ENCODE peak calls at places on chromosome 3, in eight cellular contexts. D is thyroid gland; N is heart right ventricle; P is CD8-positive, alpha-beta memory T cell; B is right lobe of liver; A is breast epithelium; F is hepatocyte; C is mucosa of descending colon. T is an unnamed sample. For H3K4me1 and H3K9me3, the result is how much of the 10 kb centered on the place peaks cover.

GRCh38 chr3:104977719-104978118 is 389.0 kb upstream of the ALCAM start:
- DNase-seq in D (no peak), N (no peak), P (no peak), B (no peak), A (no peak), F (no peak), C (no peak), T (no peak)

GRCh38 chr3:14458434-14459280 is 56.3 kb downstream of the SLC6A6 start:
- DNase-seq in D (no peak), N (no peak), P (no peak), B (no peak), A (no peak), F (no peak), C (no peak), T (no peak)

GRCh38 chr3:153097213-153097612 is 64.8 kb upstream of the RAP2B start:
- DNase-seq in D (no peak), N (no peak), P (no peak), B (no peak), A (no peak), F (no peak), C (no peak), T (no peak)

GRCh38 chr3:145124886-145125285 is 1036.1 kb downstream of the PLOD2 start:
- DNase-seq in D (no peak), N (no peak), P (no peak), B (no peak), A (no peak), F (no peak), C (no peak), T (no peak)

GRCh38 chr3:197308591-197308990 is 10.2 kb upstream of the DLG1 start:
- DNase-seq in D (no peak), N (no peak), P (no peak), B (no peak), A (no peak), F (no peak), C (no peak), T (no peak)

GRCh38 chr3:129016366-129016724 is 15.2 kb downstream of the EFCC1 start:
- DNase-seq in D (no peak), N (no peak), P (peak), B (no peak), A (no peak), F (peak), C (peak), T (no peak)

GRCh38 chr3:149120051-149120972 is 9.1 kb upstream of the HPS3 start:
- DNase-seq in D (no peak), N (no peak), P (no peak), B (no peak), A (no peak), F (peak), C (peak), T (no peak)

GRCh38 chr3:124882749-124883148 is 4.4 kb downstream of the ITGB5 start:
- DNase-seq in D (no peak), N (no peak), P (no peak), B (no peak), A (no peak), F (no peak), C (no peak), T (no peak)

GRCh38 chr3:184636774-184637316 is 75.0 kb downstream of the MAGEF1 start:
- DNase-seq in D (no peak), N (no peak), P (no peak), B (no peak), A (peak), F (peak), C (no peak), T (no peak)

GRCh38 chr3:12884790-12885584 is 43.6 kb upstream of the RPL32 start:
- DNase-seq in D (no peak), N (no peak), P (no peak), B (no peak), A (no peak), F (no peak), C (no peak), T (no peak)

GRCh38 chr3:160475889-160476288 is 26.3 kb upstream of the TRIM59 start:
- DNase-seq in D (no peak), N (no peak), P (no peak), B (no peak), A (no peak), F (no peak), C (no peak), T (no peak)

GRCh38 chr3:12964713-12965612 is 108.3 kb downstream of the IQSEC1 start:
- DNase-seq in D (no peak), N (no peak), P (no peak), B (no peak), A (no peak), F (peak), C (peak), T (no peak)

GRCh38 chr3:54342676-54343075 is 220.3 kb downstream of the CACNA2D3 start:
- DNase-seq in D (peak), N (no peak), P (no peak), B (no peak), A (no peak), F (no peak), C (no peak), T (no peak)

GRCh38 chr3:126154391-126155279 is 25.8 kb downstream of the ALDH1L1 start:
- DNase-seq in D (no peak), N (no peak), P (peak), B (no peak), A (no peak), F (peak), C (no peak), T (no peak)

GRCh38 chr3:179933872-179934271 is 102.9 kb downstream of the PEX5L start:
- DNase-seq in D (no peak), N (no peak), P (no peak), B (no peak), A (no peak), F (no peak), C (no peak), T (no peak)

GRCh38 chr3:136381051-136381450 is 130.9 kb downstream of the PCCB start:
- DNase-seq in D (no peak), N (no peak), P (no peak), B (no peak), A (no peak), F (no peak), C (no peak), T (no peak)

GRCh38 chr3:191328383-191328962 is 721 bp upstream of the CCDC50 start:
- DNase-seq in D (no peak), N (no peak), P (no peak), B (no peak), A (no peak), F (peak), C (no peak), T (no peak)

GRCh38 chr3:161781381-161781780 is 284.8 kb downstream of the OTOL1 start:
- DNase-seq in D (no peak), N (no peak), P (no peak), B (no peak), A (no peak), F (no peak), C (no peak), T (no peak)

GRCh38 chr3:73389104-73389809 is 235.5 kb downstream of the PDZRN3 start:
- DNase-seq in D (no peak), N (no peak), P (no peak), B (no peak), A (no peak), F (no peak), C (no peak), T (no peak)

GRCh38 chr3:197959500-197959890 is 522 bp upstream of the LMLN start:
- DNase-seq in D (no peak), N (no peak), P (no peak), B (no peak), A (no peak), F (no peak), C (no peak), T (no peak)

GRCh38 chr3:149266733-149267132 is 45.1 kb upstream of the CP start:
- DNase-seq in D (no peak), N (no peak), P (no peak), B (no peak), A (no peak), F (no peak), C (no peak), T (no peak)

GRCh38 chr3:11513817-11514135 is 129.9 kb downstream of the VGLL4 start:
- DNase-seq in D (no peak), N (no peak), P (no peak), B (no peak), A (no peak), F (no peak), C (no peak), T (no peak)

GRCh38 chr3:117303446-117303845 is 593.9 kb downstream of the TUSC7 start:
- DNase-seq in D (no peak), N (no peak), P (no peak), B (no peak), A (no peak), F (no peak), C (no peak), T (no peak)

GRCh38 chr3:158111861-158112260 is 2.0 kb downstream of the RSRC1 start:
- DNase-seq in D (no peak), N (no peak), P (no peak), B (no peak), A (no peak), F (no peak), C (no peak), T (no peak)

GRCh38 chr3:192825191-192825590 is 92.5 kb downstream of the MB21D2 start:
- DNase-seq in D (no peak), N (no peak), P (no peak), B (no peak), A (no peak), F (no peak), C (no peak), T (no peak)

GRCh38 chr3:192851821-192852352 is 65.8 kb downstream of the MB21D2 start:
- DNase-seq in D (peak), N (peak), P (no peak), B (peak), A (peak), F (peak), C (peak), T (peak)

GRCh38 chr3:5891721-5892120 is 704.2 kb downstream of the EDEM1 start:
- DNase-seq in D (peak), N (no peak), P (no peak), B (no peak), A (no peak), F (peak), C (no peak), T (no peak)

GRCh38 chr3:55305714-55306485 is 181.2 kb downstream of the WNT5A start:
- DNase-seq in D (no peak), N (no peak), P (no peak), B (no peak), A (no peak), F (no peak), C (no peak), T (no peak)

GRCh38 chr3:188744166-188744565 is 427.6 kb upstream of the TPRG1 start:
- DNase-seq in D (no peak), N (no peak), P (no peak), B (peak), A (no peak), F (no peak), C (no peak), T (no peak)
- H3K4me1 ChIP-seq in D (under half), N (under half), P (under half), B (under half), A (under half), F (under half), C (under half), T (under half)

DNA sequence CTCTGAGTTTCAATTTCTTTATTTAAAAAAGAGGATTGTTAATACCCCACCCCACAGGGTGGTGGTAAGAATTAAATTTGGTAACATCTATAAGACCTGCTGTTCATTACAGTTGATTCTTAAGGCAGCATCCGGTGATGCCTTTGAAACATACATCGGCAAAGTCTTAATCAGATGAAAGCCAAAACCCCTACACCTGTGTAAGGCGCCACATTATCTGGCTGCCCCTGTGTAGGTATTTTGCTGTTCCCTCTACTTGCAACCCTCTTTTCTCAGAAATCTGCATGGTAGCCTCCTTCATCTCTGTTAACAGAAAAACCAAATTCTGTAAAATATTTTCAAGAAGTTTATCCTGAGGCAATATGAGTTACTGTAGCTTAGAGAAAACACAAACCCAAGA is 90.0 kb downstream of the ST6GAL1 start:
- DNase-seq in D (no peak), N (no peak), P (no peak), B (no peak), A (no peak), F (no peak), C (no peak), T (no peak)
- H3K4me3 ChIP-seq in D (no peak), N (no peak), P (no peak), B (no peak), A (no peak), F (no peak), C (no peak), T (no peak)

DNA sequence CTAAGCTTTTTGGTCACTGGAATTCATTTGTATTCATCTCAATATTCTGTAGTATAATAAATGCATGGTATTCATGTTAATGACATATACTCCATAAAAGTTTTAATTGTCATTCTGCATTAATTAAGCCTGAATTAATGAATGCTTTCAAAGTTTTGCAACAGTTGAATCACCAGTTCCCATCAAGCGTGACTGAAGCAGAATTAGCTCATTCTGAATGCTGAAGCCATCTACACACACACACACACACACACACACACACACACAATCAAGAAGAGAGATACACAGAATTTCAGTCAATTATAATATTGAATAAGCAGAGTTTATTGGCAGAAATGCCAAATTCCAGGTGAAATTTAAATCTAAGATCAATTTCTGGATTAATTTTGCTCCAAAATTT is 252.1 kb upstream of the KCNMB2 start:
- DNase-seq in D (no peak), N (no peak), P (no peak), B (no peak), A (no peak), F (no peak), C (no peak), T (no peak)
- H3K9me3 ChIP-seq in D (under half), N (under half), P (under half), B (under half), A (under half), F (under half), C (under half), T (under half)

DNA sequence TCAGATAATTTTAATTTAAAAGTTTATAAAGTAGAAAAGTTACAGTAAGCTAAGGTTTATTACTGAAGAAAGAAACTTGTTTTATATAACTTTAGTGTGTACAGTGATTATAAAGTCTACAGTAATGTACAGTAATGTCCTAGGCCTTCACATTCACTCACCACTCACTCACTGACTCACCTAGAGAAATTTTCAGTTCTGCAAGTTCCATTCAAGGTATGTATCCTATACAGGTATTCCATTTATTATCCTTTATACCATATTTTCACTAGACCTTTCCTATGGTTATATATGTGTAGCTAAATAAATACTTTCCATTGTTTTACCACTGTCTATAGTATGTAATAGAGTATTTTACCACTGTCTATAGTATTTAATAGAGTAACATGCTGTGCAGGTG is 33.2 kb upstream of the MME start:
- DNase-seq in D (no peak), N (no peak), P (no peak), B (no peak), A (no peak), F (no peak), C (no peak), T (no peak)
- H3K4me1 ChIP-seq in D (under half), N (under half), P (under half), B (under half), A (under half), F (under half), C (under half), T (under half)

DNA sequence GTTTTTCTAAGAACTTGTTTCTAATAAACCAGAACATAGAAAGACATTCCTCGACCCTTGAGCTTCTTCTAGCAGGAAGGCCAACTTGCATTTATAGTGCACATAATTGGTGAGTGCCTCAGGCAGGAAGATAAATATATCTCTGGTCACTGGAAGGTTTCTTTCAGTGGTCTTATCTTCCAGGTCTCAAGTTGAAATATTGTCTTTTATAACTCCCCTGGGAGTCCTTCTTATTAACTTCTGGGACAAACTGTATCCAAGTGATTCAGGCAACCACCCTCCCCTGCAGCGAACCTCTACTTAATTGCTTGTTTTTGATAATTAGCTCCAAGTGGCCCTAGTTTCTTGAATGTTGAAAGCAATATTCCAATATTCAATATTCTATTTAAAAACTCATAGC is 346.8 kb upstream of the GOLIM4 start:
- DNase-seq in D (no peak), N (no peak), P (no peak), B (no peak), A (no peak), F (no peak), C (no peak), T (no peak)
- H3K4me3 ChIP-seq in D (no peak), N (no peak), P (no peak), B (no peak), A (no peak), F (no peak), C (no peak), T (no peak)

GRCh38 chr3:98406034-98406433 is 15.6 kb downstream of the OR5K3 start:
- DNase-seq in D (no peak), N (no peak), P (no peak), B (no peak), A (no peak), F (no peak), C (no peak), T (no peak)

GRCh38 chr3:98402507-98402906 is 12.0 kb downstream of the OR5K3 start:
- DNase-seq in D (no peak), N (no peak), P (no peak), B (no peak), A (no peak), F (no peak), C (no peak), T (no peak)

GRCh38 chr3:98398513-98398912 is 8.0 kb downstream of the OR5K3 start:
- DNase-seq in D (no peak), N (no peak), P (no peak), B (no peak), A (no peak), F (no peak), C (no peak), T (no peak)

GRCh38 chr3:98404010-98404409 is 13.5 kb downstream of the OR5K3 start:
- DNase-seq in D (no peak), N (no peak), P (no peak), B (no peak), A (no peak), F (no peak), C (no peak), T (no peak)
- H3K9me3 ChIP-seq in D (under half), N (half or more), P (under half), B (under half), A (half or more), F (under half), C (under half), T (under half)

GRCh38 chr3:64836097-64836496 is 148.3 kb upstream of the ADAMTS9 start:
- DNase-seq in D (no peak), N (no peak), P (no peak), B (no peak), A (no peak), F (no peak), C (no peak), T (no peak)

GRCh38 chr3:64837126-64837738 is 149.4 kb upstream of the ADAMTS9 start:
- DNase-seq in D (peak), N (no peak), P (no peak), B (no peak), A (no peak), F (no peak), C (no peak), T (no peak)

DNA sequence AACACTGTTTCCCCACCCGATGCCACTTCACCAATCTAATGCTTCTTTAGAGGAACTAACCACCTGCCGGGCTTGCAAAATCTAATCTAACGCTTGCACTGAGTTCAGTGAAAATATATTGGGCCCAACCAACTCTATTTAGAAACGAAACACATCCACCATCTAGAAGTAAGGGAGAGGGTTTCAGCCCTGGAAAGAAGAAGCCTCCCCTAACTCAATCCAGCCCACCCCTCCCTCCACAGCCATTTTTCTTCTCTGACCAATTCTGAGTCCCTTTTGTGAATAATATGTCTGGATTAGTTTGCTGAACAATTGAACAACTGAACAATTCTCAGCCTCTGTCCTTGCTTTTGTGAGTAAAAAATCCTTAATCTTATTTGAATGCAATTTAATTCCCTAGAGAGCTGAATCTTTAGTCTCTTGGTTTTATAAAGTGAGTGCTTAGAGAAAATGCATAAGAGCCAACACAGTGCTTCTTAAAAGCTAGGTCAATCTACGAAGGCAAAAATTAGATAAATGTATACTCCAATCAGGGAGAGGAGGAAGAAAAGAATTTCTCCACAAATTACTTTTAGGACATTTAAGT is 150.4 kb upstream of the ADAMTS9 start:
- DNase-seq in D (no peak), N (no peak), P (no peak), B (no peak), A (no peak), F (no peak), C (no peak), T (no peak)
- H3K4me1 ChIP-seq in D (under half), N (under half), P (under half), B (under half), A (under half), F (under half), C (under half), T (under half)

T was measured in tibial artery.